ENCODE peak calls at places on chromosome 17, in ten cellular contexts. One of them, this sample, is unnamed.

GRCh38 chr17:14471052-14471451 is 170.2 kb downstream of the HS3ST3B1 start:
- DNase-seq in A549: peak; percentile 89
- DNase-seq in thoracic aorta: no peak
- DNase-seq in IMR-90: peak; percentile 94
- DNase-seq in neural progenitor cell: no peak
- DNase-seq in gastrocnemius medialis: no peak
- DNase-seq in fibroblast of lung: peak; percentile 43
- DNase-seq in H1: no peak
- DNase-seq in vagina: no peak
- DNase-seq in heart right ventricle: no peak
- DNase-seq in this sample: no peak

GRCh38 chr17:35731932-35732805 is 730 bp downstream of the RASL10B start:
- DNase-seq in H1: peak; percentile 70
- DNase-seq in IMR-90: no peak
- DNase-seq in gastrocnemius medialis: no peak
- DNase-seq in vagina: peak; percentile 90
- DNase-seq in fibroblast of lung: no peak
- DNase-seq in neural progenitor cell: peak; percentile 47
- DNase-seq in thoracic aorta: no peak
- DNase-seq in A549: no peak
- DNase-seq in heart right ventricle: no peak
- DNase-seq in this sample: peak; percentile 57

GRCh38 chr17:79413591-79413990 is 197.3 kb downstream of the RBFOX3 start:
- DNase-seq in IMR-90: no peak
- DNase-seq in gastrocnemius medialis: no peak
- DNase-seq in thoracic aorta: no peak
- DNase-seq in vagina: no peak
- DNase-seq in A549: no peak
- DNase-seq in fibroblast of lung: no peak
- DNase-seq in neural progenitor cell: no peak
- DNase-seq in H1: no peak
- DNase-seq in heart right ventricle: no peak
- DNase-seq in this sample: no peak

GRCh38 chr17:2030779-2031163 is 818 bp downstream of the DPH1 start:
- DNase-seq in fibroblast of lung: no peak
- DNase-seq in neural progenitor cell: peak; percentile 92
- DNase-seq in vagina: no peak
- DNase-seq in IMR-90: no peak
- DNase-seq in thoracic aorta: no peak
- DNase-seq in A549: peak; percentile 92
- DNase-seq in H1: no peak
- DNase-seq in gastrocnemius medialis: no peak
- DNase-seq in heart right ventricle: no peak
- DNase-seq in this sample: no peak

GRCh38 chr17:44970136-44970737 is 2.1 kb upstream of the C1QL1 start:
- DNase-seq in fibroblast of lung: peak; percentile 31
- DNase-seq in heart right ventricle: peak; percentile 45
- DNase-seq in vagina: no peak
- DNase-seq in neural progenitor cell: peak; percentile 81
- DNase-seq in thoracic aorta: no peak
- DNase-seq in H1: peak; percentile 81
- DNase-seq in gastrocnemius medialis: no peak
- DNase-seq in IMR-90: no peak
- DNase-seq in A549: no peak
- DNase-seq in this sample: no peak

GRCh38 chr17:55089955-55090573 is 121.5 kb downstream of the STXBP4 start:
- DNase-seq in H1: no peak
- DNase-seq in A549: peak; percentile 64
- DNase-seq in heart right ventricle: no peak
- DNase-seq in neural progenitor cell: peak; percentile 3
- DNase-seq in fibroblast of lung: peak; percentile 48
- DNase-seq in vagina: no peak
- DNase-seq in gastrocnemius medialis: no peak
- DNase-seq in thoracic aorta: no peak
- DNase-seq in IMR-90: peak; percentile 18
- DNase-seq in this sample: no peak

GRCh38 chr17:40541060-40541872 is 24.0 kb downstream of the CCR7 start:
- DNase-seq in H1: no peak
- DNase-seq in heart right ventricle: no peak
- DNase-seq in IMR-90: no peak
- DNase-seq in neural progenitor cell: no peak
- DNase-seq in fibroblast of lung: no peak
- DNase-seq in vagina: no peak
- DNase-seq in gastrocnemius medialis: no peak
- DNase-seq in A549: no peak
- DNase-seq in thoracic aorta: no peak
- DNase-seq in this sample: no peak

GRCh38 chr17:29010129-29010528 is 4.3 kb upstream of the SEZ6 start:
- DNase-seq in heart right ventricle: no peak
- DNase-seq in neural progenitor cell: no peak
- DNase-seq in A549: no peak
- DNase-seq in vagina: no peak
- DNase-seq in gastrocnemius medialis: no peak
- DNase-seq in IMR-90: no peak
- DNase-seq in fibroblast of lung: no peak
- DNase-seq in H1: no peak
- DNase-seq in thoracic aorta: no peak
- DNase-seq in this sample: no peak

GRCh38 chr17:65550075-65550635 is 11.3 kb downstream of the AXIN2 start:
- DNase-seq in gastrocnemius medialis: no peak
- DNase-seq in fibroblast of lung: no peak
- DNase-seq in A549: no peak
- DNase-seq in heart right ventricle: no peak
- DNase-seq in neural progenitor cell: peak; percentile 92
- DNase-seq in vagina: no peak
- DNase-seq in H1: no peak
- DNase-seq in IMR-90: no peak
- DNase-seq in thoracic aorta: no peak
- DNase-seq in this sample: no peak

GRCh38 chr17:65551641-65552040 is 9.8 kb downstream of the AXIN2 start:
- DNase-seq in H1: no peak
- DNase-seq in heart right ventricle: no peak
- DNase-seq in gastrocnemius medialis: no peak
- DNase-seq in neural progenitor cell: no peak
- DNase-seq in thoracic aorta: no peak
- DNase-seq in IMR-90: no peak
- DNase-seq in fibroblast of lung: no peak
- DNase-seq in A549: no peak
- DNase-seq in vagina: no peak
- DNase-seq in this sample: no peak

GRCh38 chr17:65548570-65548969 is 12.9 kb downstream of the AXIN2 start:
- DNase-seq in gastrocnemius medialis: no peak
- DNase-seq in neural progenitor cell: no peak
- DNase-seq in A549: no peak
- DNase-seq in H1: no peak
- DNase-seq in thoracic aorta: no peak
- DNase-seq in heart right ventricle: no peak
- DNase-seq in fibroblast of lung: no peak
- DNase-seq in vagina: no peak
- DNase-seq in IMR-90: no peak
- DNase-seq in this sample: no peak

GRCh38 chr17:65552214-65552613 is 9.2 kb downstream of the AXIN2 start:
- DNase-seq in heart right ventricle: no peak
- DNase-seq in IMR-90: no peak
- DNase-seq in H1: no peak
- DNase-seq in fibroblast of lung: no peak
- DNase-seq in neural progenitor cell: no peak
- DNase-seq in thoracic aorta: no peak
- DNase-seq in gastrocnemius medialis: no peak
- DNase-seq in vagina: no peak
- DNase-seq in A549: no peak
- DNase-seq in this sample: no peak

DNA sequence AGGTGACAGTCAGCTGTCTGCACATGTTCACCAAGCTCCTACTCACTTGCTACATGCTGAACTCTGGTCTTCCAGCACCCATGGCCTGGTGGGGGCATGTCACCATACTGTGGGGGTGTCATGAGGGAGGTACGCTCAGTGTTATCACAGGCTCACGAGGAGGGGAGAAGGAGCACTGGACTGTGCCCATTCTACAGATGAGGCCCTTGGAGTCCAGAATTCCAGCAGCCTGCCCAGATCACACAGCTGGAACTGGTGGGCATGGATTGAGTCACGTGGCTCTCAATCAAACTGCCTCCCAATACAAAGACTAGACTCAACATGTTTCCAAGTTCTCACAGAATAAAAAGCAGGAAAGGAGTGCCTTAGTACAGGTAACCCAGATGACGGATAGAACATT is 10.7 kb downstream of the AXIN2 start:
- DNase-seq in IMR-90: no peak
- DNase-seq in thoracic aorta: no peak
- DNase-seq in vagina: no peak
- DNase-seq in A549: no peak
- DNase-seq in H1: no peak
- DNase-seq in fibroblast of lung: no peak
- DNase-seq in heart right ventricle: no peak
- DNase-seq in gastrocnemius medialis: no peak
- DNase-seq in neural progenitor cell: no peak
- DNase-seq in this sample: no peak
- H3K4me1 ChIP-seq in IMR-90: peaks cover 18% of the 10 kb centered on the region
- H3K4me1 ChIP-seq in thoracic aorta: peaks cover 44% of the 10 kb centered on the region
- H3K4me1 ChIP-seq in vagina: peaks cover 72% of the 10 kb centered on the region
- H3K4me1 ChIP-seq in A549: peaks cover 15% of the 10 kb centered on the region
- H3K4me1 ChIP-seq in H1: peaks cover 28% of the 10 kb centered on the region
- H3K4me1 ChIP-seq in fibroblast of lung: peaks cover 15% of the 10 kb centered on the region
- H3K4me1 ChIP-seq in heart right ventricle: peaks cover 39% of the 10 kb centered on the region
- H3K4me1 ChIP-seq in gastrocnemius medialis: peaks cover 25% of the 10 kb centered on the region
- H3K4me1 ChIP-seq in neural progenitor cell: peaks cover 47% of the 10 kb centered on the region
- H3K4me1 ChIP-seq in this sample: peaks cover 22% of the 10 kb centered on the region

GRCh38 chr17:75778861-75779249 is 5.8 kb upstream of the UNK start:
- DNase-seq in neural progenitor cell: peak; percentile 82
- DNase-seq in vagina: no peak
- DNase-seq in A549: peak; percentile 74
- DNase-seq in thoracic aorta: no peak
- DNase-seq in gastrocnemius medialis: peak; percentile 44
- DNase-seq in fibroblast of lung: no peak
- DNase-seq in IMR-90: peak; percentile 35
- DNase-seq in H1: no peak
- DNase-seq in heart right ventricle: peak; percentile 52
- DNase-seq in this sample: no peak

GRCh38 chr17:75777243-75777922 is 7.2 kb upstream of the UNK start:
- DNase-seq in heart right ventricle: no peak
- DNase-seq in H1: no peak
- DNase-seq in IMR-90: no peak
- DNase-seq in A549: no peak
- DNase-seq in fibroblast of lung: no peak
- DNase-seq in neural progenitor cell: no peak
- DNase-seq in thoracic aorta: no peak
- DNase-seq in gastrocnemius medialis: no peak
- DNase-seq in vagina: no peak
- DNase-seq in this sample: no peak

GRCh38 chr17:75774988-75775668 is 9.5 kb upstream of the UNK start:
- DNase-seq in neural progenitor cell: no peak
- DNase-seq in thoracic aorta: no peak
- DNase-seq in fibroblast of lung: peak; percentile 38
- DNase-seq in IMR-90: peak; percentile 44
- DNase-seq in gastrocnemius medialis: no peak
- DNase-seq in vagina: no peak
- DNase-seq in A549: no peak
- DNase-seq in H1: peak; percentile 57
- DNase-seq in heart right ventricle: no peak
- DNase-seq in this sample: no peak

GRCh38 chr17:75774471-75774987 is 9.5 kb upstream of the GALK1 start:
- DNase-seq in A549: no peak
- DNase-seq in heart right ventricle: no peak
- DNase-seq in vagina: no peak
- DNase-seq in fibroblast of lung: no peak
- DNase-seq in neural progenitor cell: no peak
- DNase-seq in H1: no peak
- DNase-seq in IMR-90: no peak
- DNase-seq in gastrocnemius medialis: no peak
- DNase-seq in thoracic aorta: no peak
- DNase-seq in this sample: no peak

GRCh38 chr17:75776399-75777242 is 8.0 kb upstream of the UNK start:
- DNase-seq in vagina: no peak
- DNase-seq in gastrocnemius medialis: no peak
- DNase-seq in A549: no peak
- DNase-seq in H1: no peak
- DNase-seq in fibroblast of lung: no peak
- DNase-seq in heart right ventricle: no peak
- DNase-seq in thoracic aorta: no peak
- DNase-seq in neural progenitor cell: no peak
- DNase-seq in IMR-90: no peak
- DNase-seq in this sample: no peak
- H3K4me3 ChIP-seq in vagina: peak overlapping the region; percentile 77
- H3K4me3 ChIP-seq in gastrocnemius medialis: peak overlapping the region; percentile 87
- H3K4me3 ChIP-seq in A549: peak overlapping the region; percentile 69
- H3K4me3 ChIP-seq in H1: no peak overlapping the region
- H3K4me3 ChIP-seq in fibroblast of lung: peak overlapping the region; percentile 90
- H3K4me3 ChIP-seq in heart right ventricle: peak overlapping the region; percentile 81
- H3K4me3 ChIP-seq in thoracic aorta: peak overlapping the region; percentile 92
- H3K4me3 ChIP-seq in neural progenitor cell: peak overlapping the region; percentile 99
- H3K4me3 ChIP-seq in IMR-90: no peak overlapping the region
- H3K4me3 ChIP-seq in this sample: peak overlapping the region; percentile 17

GRCh38 chr17:42683407-42684031 is 1.2 kb downstream of the CNTNAP1 start:
- DNase-seq in vagina: no peak
- DNase-seq in thoracic aorta: no peak
- DNase-seq in H1: peak; percentile 66
- DNase-seq in IMR-90: peak; percentile 46
- DNase-seq in neural progenitor cell: peak; percentile 58
- DNase-seq in heart right ventricle: peak; percentile 62
- DNase-seq in A549: no peak
- DNase-seq in gastrocnemius medialis: no peak
- DNase-seq in fibroblast of lung: peak; percentile 69
- DNase-seq in this sample: peak; percentile 64

GRCh38 chr17:42684033-42684625 is 1.8 kb downstream of the CNTNAP1 start:
- DNase-seq in vagina: no peak
- DNase-seq in neural progenitor cell: no peak
- DNase-seq in IMR-90: no peak
- DNase-seq in fibroblast of lung: no peak
- DNase-seq in gastrocnemius medialis: no peak
- DNase-seq in A549: no peak
- DNase-seq in H1: no peak
- DNase-seq in heart right ventricle: no peak
- DNase-seq in thoracic aorta: no peak
- DNase-seq in this sample: no peak

GRCh38 chr17:42686520-42687137 is 4.3 kb downstream of the CNTNAP1 start:
- DNase-seq in heart right ventricle: no peak
- DNase-seq in A549: no peak
- DNase-seq in vagina: no peak
- DNase-seq in IMR-90: no peak
- DNase-seq in gastrocnemius medialis: no peak
- DNase-seq in neural progenitor cell: no peak
- DNase-seq in H1: no peak
- DNase-seq in thoracic aorta: no peak
- DNase-seq in fibroblast of lung: no peak
- DNase-seq in this sample: no peak

GRCh38 chr17:42685831-42686230 is 3.5 kb downstream of the CNTNAP1 start:
- DNase-seq in fibroblast of lung: no peak
- DNase-seq in gastrocnemius medialis: no peak
- DNase-seq in vagina: no peak
- DNase-seq in H1: no peak
- DNase-seq in A549: no peak
- DNase-seq in neural progenitor cell: no peak
- DNase-seq in IMR-90: no peak
- DNase-seq in heart right ventricle: no peak
- DNase-seq in thoracic aorta: no peak
- DNase-seq in this sample: no peak

GRCh38 chr17:42684929-42685556 is 2.7 kb downstream of the CNTNAP1 start:
- DNase-seq in fibroblast of lung: no peak
- DNase-seq in thoracic aorta: no peak
- DNase-seq in gastrocnemius medialis: no peak
- DNase-seq in IMR-90: no peak
- DNase-seq in neural progenitor cell: no peak
- DNase-seq in heart right ventricle: no peak
- DNase-seq in H1: no peak
- DNase-seq in A549: no peak
- DNase-seq in vagina: no peak
- DNase-seq in this sample: no peak
- TF ChIP-seq CTCF in fibroblast of lung: no peak
- TF ChIP-seq CTCF in thoracic aorta: no peak
- TF ChIP-seq CTCF in gastrocnemius medialis: no peak
- TF ChIP-seq CTCF in IMR-90: no peak
- TF ChIP-seq CTCF in neural progenitor cell: no peak
- TF ChIP-seq CTCF in heart right ventricle: no peak
- TF ChIP-seq CTCF in H1: no peak
- TF ChIP-seq CTCF in A549: no peak
- TF ChIP-seq CTCF in vagina: no peak
- TF ChIP-seq CTCF in this sample: no peak

DNA sequence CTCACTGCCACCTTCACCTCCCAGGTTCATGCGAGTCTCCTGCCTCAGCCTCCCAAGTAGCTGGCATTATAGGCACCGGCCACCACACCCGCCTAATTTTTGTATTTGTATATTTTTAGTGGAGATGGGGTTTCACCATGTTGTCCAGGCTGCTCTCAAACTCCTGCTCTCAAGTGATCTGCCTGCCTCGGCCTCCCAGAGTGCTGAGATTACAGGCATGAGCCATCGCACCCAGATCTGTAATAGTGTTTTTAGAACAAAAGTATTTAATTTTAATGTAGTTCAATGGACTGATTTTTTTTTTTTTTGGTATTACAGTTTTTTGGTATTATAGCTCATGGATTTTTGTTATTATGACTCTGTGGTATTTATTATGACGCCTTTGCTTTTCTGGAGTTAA is 27.1 kb downstream of the BAIAP2 start:
- DNase-seq in thoracic aorta: no peak
- DNase-seq in A549: no peak
- DNase-seq in H1: no peak
- DNase-seq in vagina: no peak
- DNase-seq in heart right ventricle: no peak
- DNase-seq in gastrocnemius medialis: no peak
- DNase-seq in neural progenitor cell: no peak
- DNase-seq in IMR-90: no peak
- DNase-seq in fibroblast of lung: no peak
- DNase-seq in this sample: no peak
- H3K4me1 ChIP-seq in thoracic aorta: peaks cover 14% of the 10 kb centered on the region
- H3K4me1 ChIP-seq in A549: peaks cover 7% of the 10 kb centered on the region
- H3K4me1 ChIP-seq in H1: peaks cover 12% of the 10 kb centered on the region
- H3K4me1 ChIP-seq in vagina: peaks cover 72% of the 10 kb centered on the region
- H3K4me1 ChIP-seq in heart right ventricle: peaks cover 43% of the 10 kb centered on the region
- H3K4me1 ChIP-seq in gastrocnemius medialis: peaks cover 17% of the 10 kb centered on the region
- H3K4me1 ChIP-seq in neural progenitor cell: peaks cover 28% of the 10 kb centered on the region
- H3K4me1 ChIP-seq in IMR-90: peaks cover 5% of the 10 kb centered on the region
- H3K4me1 ChIP-seq in fibroblast of lung: peaks cover 3% of the 10 kb centered on the region
- H3K4me1 ChIP-seq in this sample: no peaks in the 10 kb centered on the region